ENCODE peak calls at places on chromosomes 12 and 14, in five cellular contexts. One of them, this sample, is unnamed.

GRCh38 chr12:41486718-41487117 is 298.6 kb downstream of the PDZRN4 start:
- DNase-seq in foreskin fibroblast: no peak
- DNase-seq in bronchial epithelial cell: no peak
- DNase-seq in PC-3: peak; percentile 39
- DNase-seq in A549: no peak
- DNase-seq in this sample: peak; percentile 15

GRCh38 chr12:27869567-27869966 is 89.5 kb upstream of the MANSC4 start:
- DNase-seq in PC-3: no peak
- DNase-seq in foreskin fibroblast: no peak
- DNase-seq in bronchial epithelial cell: no peak
- DNase-seq in A549: no peak
- DNase-seq in this sample: no peak

GRCh38 chr12:108214486-108214885 is 85.4 kb downstream of the WSCD2 start:
- DNase-seq in A549: no peak
- DNase-seq in PC-3: peak; percentile 37
- DNase-seq in foreskin fibroblast: peak; percentile 27
- DNase-seq in bronchial epithelial cell: peak; percentile 12
- DNase-seq in this sample: peak; percentile 25

GRCh38 chr12:89960011-89960507 is 251.4 kb upstream of the ATP2B1 start:
- DNase-seq in bronchial epithelial cell: peak; percentile 90
- DNase-seq in A549: no peak
- DNase-seq in foreskin fibroblast: no peak
- DNase-seq in PC-3: peak; percentile 77
- DNase-seq in this sample: peak; percentile 95

GRCh38 chr12:28899951-28900350 is 249.1 kb upstream of the FAR2 start:
- DNase-seq in foreskin fibroblast: peak; percentile 95
- DNase-seq in bronchial epithelial cell: peak; percentile 95
- DNase-seq in PC-3: peak; percentile 99
- DNase-seq in A549: no peak
- DNase-seq in this sample: peak; percentile 83

GRCh38 chr14:72755766-72756165 is 138.1 kb downstream of the DPF3 start:
- DNase-seq in foreskin fibroblast: peak; percentile 67
- DNase-seq in bronchial epithelial cell: no peak
- DNase-seq in A549: no peak
- DNase-seq in PC-3: no peak
- DNase-seq in this sample: no peak

GRCh38 chr14:95863295-95863694 is 13.3 kb upstream of the TUNAR start:
- DNase-seq in bronchial epithelial cell: no peak
- DNase-seq in PC-3: no peak
- DNase-seq in foreskin fibroblast: no peak
- DNase-seq in A549: no peak
- DNase-seq in this sample: no peak

GRCh38 chr12:104535383-104535782 is 78.6 kb downstream of the CHST11 start:
- DNase-seq in PC-3: no peak
- DNase-seq in foreskin fibroblast: peak; percentile 73
- DNase-seq in bronchial epithelial cell: no peak
- DNase-seq in A549: no peak
- DNase-seq in this sample: no peak

GRCh38 chr14:75837151-75837787 is 144.5 kb downstream of the TGFB3 start:
- DNase-seq in A549: no peak
- DNase-seq in PC-3: peak; percentile 22
- DNase-seq in foreskin fibroblast: peak; percentile 63
- DNase-seq in bronchial epithelial cell: no peak
- DNase-seq in this sample: no peak

GRCh38 chr14:71753126-71753830 is 179.0 kb upstream of the RGS6 start:
- DNase-seq in A549: peak; percentile 82
- DNase-seq in foreskin fibroblast: peak; percentile 94
- DNase-seq in bronchial epithelial cell: peak; percentile 63
- DNase-seq in PC-3: peak; percentile 94
- DNase-seq in this sample: peak; percentile 83

GRCh38 chr14:96478119-96478518 is 24.1 kb upstream of the PAPOLA start:
- DNase-seq in PC-3: no peak
- DNase-seq in foreskin fibroblast: no peak
- DNase-seq in A549: no peak
- DNase-seq in bronchial epithelial cell: no peak
- DNase-seq in this sample: no peak

GRCh38 chr12:4278582-4278939 is 5.0 kb downstream of the CCND2 start:
- DNase-seq in foreskin fibroblast: no peak
- DNase-seq in bronchial epithelial cell: no peak
- DNase-seq in PC-3: no peak
- DNase-seq in A549: no peak
- DNase-seq in this sample: no peak

GRCh38 chr12:63811755-63812154 is 32.0 kb downstream of the RXYLT1 start:
- DNase-seq in foreskin fibroblast: no peak
- DNase-seq in PC-3: no peak
- DNase-seq in A549: no peak
- DNase-seq in bronchial epithelial cell: no peak
- DNase-seq in this sample: no peak

GRCh38 chr12:107843351-107844311 is 69.1 kb downstream of the ASCL4 start:
- DNase-seq in bronchial epithelial cell: no peak
- DNase-seq in foreskin fibroblast: peak; percentile 25
- DNase-seq in PC-3: no peak
- DNase-seq in A549: no peak
- DNase-seq in this sample: peak; percentile 9

GRCh38 chr12:132354211-132354981 is 25.0 kb upstream of the GALNT9 start:
- DNase-seq in A549: no peak
- DNase-seq in foreskin fibroblast: no peak
- DNase-seq in bronchial epithelial cell: no peak
- DNase-seq in PC-3: no peak
- DNase-seq in this sample: no peak

GRCh38 chr12:84336231-84336630 is 576.4 kb downstream of the SLC6A15 start:
- DNase-seq in bronchial epithelial cell: peak; percentile 19
- DNase-seq in A549: no peak
- DNase-seq in PC-3: no peak
- DNase-seq in foreskin fibroblast: peak; percentile 36
- DNase-seq in this sample: no peak

GRCh38 chr14:77175843-77176242 is 5.8 kb upstream of the TMEM63C start:
- DNase-seq in PC-3: no peak
- DNase-seq in foreskin fibroblast: no peak
- DNase-seq in A549: no peak
- DNase-seq in bronchial epithelial cell: no peak
- DNase-seq in this sample: no peak

GRCh38 chr12:82124711-82125110 is 233.5 kb downstream of the CCDC59 start:
- DNase-seq in A549: no peak
- DNase-seq in foreskin fibroblast: peak; percentile 3
- DNase-seq in PC-3: peak; percentile 2
- DNase-seq in bronchial epithelial cell: peak; percentile 83
- DNase-seq in this sample: peak; percentile 84

GRCh38 chr12:109385339-109386078 is 37.8 kb downstream of the MYO1H start:
- DNase-seq in bronchial epithelial cell: peak; percentile 65
- DNase-seq in PC-3: peak; percentile 81
- DNase-seq in A549: peak; percentile 64
- DNase-seq in foreskin fibroblast: peak; percentile 78
- DNase-seq in this sample: peak; percentile 71

GRCh38 chr12:131559517-131560516 is 151.1 kb upstream of the SFSWAP start:
- DNase-seq in foreskin fibroblast: no peak
- DNase-seq in A549: peak; percentile 49
- DNase-seq in PC-3: no peak
- DNase-seq in bronchial epithelial cell: no peak
- DNase-seq in this sample: no peak

GRCh38 chr12:113961921-113962710 is 4.0 kb downstream of the RBM19 start:
- DNase-seq in bronchial epithelial cell: peak; percentile 80
- DNase-seq in A549: peak; percentile 18
- DNase-seq in foreskin fibroblast: peak; percentile 75
- DNase-seq in PC-3: peak; percentile 43
- DNase-seq in this sample: peak; percentile 80

GRCh38 chr14:30214014-30214413 is 286.4 kb upstream of the PRKD1 start:
- DNase-seq in bronchial epithelial cell: peak; percentile 68
- DNase-seq in foreskin fibroblast: peak; percentile 57
- DNase-seq in A549: no peak
- DNase-seq in PC-3: peak; percentile 12
- DNase-seq in this sample: peak; percentile 43

GRCh38 chr14:50541159-50541567 is 8.8 kb upstream of the MAP4K5 start:
- DNase-seq in bronchial epithelial cell: no peak
- DNase-seq in foreskin fibroblast: no peak
- DNase-seq in A549: no peak
- DNase-seq in PC-3: no peak
- DNase-seq in this sample: no peak

GRCh38 chr14:65239897-65240296 is 137.6 kb upstream of the MAX start:
- DNase-seq in bronchial epithelial cell: no peak
- DNase-seq in A549: no peak
- DNase-seq in foreskin fibroblast: no peak
- DNase-seq in PC-3: no peak
- DNase-seq in this sample: no peak

GRCh38 chr12:49340971-49341776 is 4.2 kb upstream of the C1QL4 start:
- DNase-seq in bronchial epithelial cell: no peak
- DNase-seq in A549: no peak
- DNase-seq in PC-3: no peak
- DNase-seq in foreskin fibroblast: no peak
- DNase-seq in this sample: no peak

GRCh38 chr12:77685906-77686305 is 144.8 kb upstream of the NAV3 start:
- DNase-seq in A549: no peak
- DNase-seq in foreskin fibroblast: peak; percentile 51
- DNase-seq in bronchial epithelial cell: no peak
- DNase-seq in PC-3: no peak
- DNase-seq in this sample: no peak
- H3K4me3 ChIP-seq in A549: no peak overlapping the region
- H3K4me3 ChIP-seq in foreskin fibroblast: no peak overlapping the region
- H3K4me3 ChIP-seq in bronchial epithelial cell: no peak overlapping the region
- H3K4me3 ChIP-seq in PC-3: no peak overlapping the region
- H3K4me3 ChIP-seq in this sample: no peak overlapping the region

GRCh38 chr14:59254911-59255545 is 66.6 kb downstream of the DAAM1 start:
- DNase-seq in A549: no peak
- DNase-seq in bronchial epithelial cell: no peak
- DNase-seq in PC-3: no peak
- DNase-seq in foreskin fibroblast: no peak
- DNase-seq in this sample: no peak

GRCh38 chr14:59251811-59252771 is 63.6 kb downstream of the DAAM1 start:
- DNase-seq in A549: no peak
- DNase-seq in foreskin fibroblast: no peak
- DNase-seq in bronchial epithelial cell: no peak
- DNase-seq in PC-3: no peak
- DNase-seq in this sample: no peak

GRCh38 chr14:59254146-59254910 is 65.9 kb downstream of the DAAM1 start:
- DNase-seq in foreskin fibroblast: peak; percentile 95
- DNase-seq in A549: peak; percentile 68
- DNase-seq in PC-3: peak; percentile 73
- DNase-seq in bronchial epithelial cell: peak; percentile 58
- DNase-seq in this sample: peak; percentile 65

GRCh38 chr14:59252772-59253500 is 64.5 kb downstream of the DAAM1 start:
- DNase-seq in bronchial epithelial cell: no peak
- DNase-seq in foreskin fibroblast: peak; percentile 58
- DNase-seq in A549: no peak
- DNase-seq in PC-3: no peak
- DNase-seq in this sample: no peak

GRCh38 chr14:59253527-59253926 is 65.1 kb downstream of the DAAM1 start:
- DNase-seq in PC-3: no peak
- DNase-seq in A549: no peak
- DNase-seq in bronchial epithelial cell: no peak
- DNase-seq in foreskin fibroblast: no peak
- DNase-seq in this sample: no peak
- TF ChIP-seq CTCF in PC-3: no peak
- TF ChIP-seq CTCF in A549: no peak
- TF ChIP-seq CTCF in bronchial epithelial cell: no peak
- TF ChIP-seq CTCF in foreskin fibroblast: no peak
- TF ChIP-seq CTCF in this sample: no peak

DNA sequence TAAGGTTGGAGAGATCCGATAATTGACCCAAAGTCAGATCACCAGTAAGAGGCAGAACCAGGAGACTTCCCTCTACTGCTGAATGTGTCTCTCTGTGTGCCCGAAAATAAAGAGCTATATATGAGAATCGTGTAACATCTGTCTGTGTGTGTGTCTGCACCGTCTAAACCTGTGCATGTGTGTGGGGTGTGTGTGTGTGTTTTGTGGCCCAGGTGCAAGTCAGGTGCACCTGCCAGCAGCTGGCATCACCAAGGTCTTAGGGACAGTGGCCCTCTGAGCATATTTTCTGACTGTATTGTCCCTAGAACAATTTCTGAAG is 24.7 kb upstream of the KRT78 start:
- DNase-seq in foreskin fibroblast: no peak
- DNase-seq in PC-3: no peak
- DNase-seq in A549: no peak
- DNase-seq in bronchial epithelial cell: no peak
- DNase-seq in this sample: no peak
- H3K4me3 ChIP-seq in foreskin fibroblast: peak overlapping the region; percentile 48
- H3K4me3 ChIP-seq in PC-3: peak overlapping the region; percentile 45
- H3K4me3 ChIP-seq in A549: peak overlapping the region; percentile 36
- H3K4me3 ChIP-seq in bronchial epithelial cell: peak overlapping the region; percentile 27
- H3K4me3 ChIP-seq in this sample: peak overlapping the region; percentile 32

GRCh38 chr12:116463366-116463765 is 95.8 kb upstream of the MAP1LC3B2 start:
- DNase-seq in A549: no peak
- DNase-seq in foreskin fibroblast: no peak
- DNase-seq in PC-3: no peak
- DNase-seq in bronchial epithelial cell: no peak
- DNase-seq in this sample: no peak
- TF ChIP-seq CTCF in A549: no peak
- TF ChIP-seq CTCF in foreskin fibroblast: no peak
- TF ChIP-seq CTCF in PC-3: no peak
- TF ChIP-seq CTCF in bronchial epithelial cell: no peak
- TF ChIP-seq CTCF in this sample: no peak

DNA sequence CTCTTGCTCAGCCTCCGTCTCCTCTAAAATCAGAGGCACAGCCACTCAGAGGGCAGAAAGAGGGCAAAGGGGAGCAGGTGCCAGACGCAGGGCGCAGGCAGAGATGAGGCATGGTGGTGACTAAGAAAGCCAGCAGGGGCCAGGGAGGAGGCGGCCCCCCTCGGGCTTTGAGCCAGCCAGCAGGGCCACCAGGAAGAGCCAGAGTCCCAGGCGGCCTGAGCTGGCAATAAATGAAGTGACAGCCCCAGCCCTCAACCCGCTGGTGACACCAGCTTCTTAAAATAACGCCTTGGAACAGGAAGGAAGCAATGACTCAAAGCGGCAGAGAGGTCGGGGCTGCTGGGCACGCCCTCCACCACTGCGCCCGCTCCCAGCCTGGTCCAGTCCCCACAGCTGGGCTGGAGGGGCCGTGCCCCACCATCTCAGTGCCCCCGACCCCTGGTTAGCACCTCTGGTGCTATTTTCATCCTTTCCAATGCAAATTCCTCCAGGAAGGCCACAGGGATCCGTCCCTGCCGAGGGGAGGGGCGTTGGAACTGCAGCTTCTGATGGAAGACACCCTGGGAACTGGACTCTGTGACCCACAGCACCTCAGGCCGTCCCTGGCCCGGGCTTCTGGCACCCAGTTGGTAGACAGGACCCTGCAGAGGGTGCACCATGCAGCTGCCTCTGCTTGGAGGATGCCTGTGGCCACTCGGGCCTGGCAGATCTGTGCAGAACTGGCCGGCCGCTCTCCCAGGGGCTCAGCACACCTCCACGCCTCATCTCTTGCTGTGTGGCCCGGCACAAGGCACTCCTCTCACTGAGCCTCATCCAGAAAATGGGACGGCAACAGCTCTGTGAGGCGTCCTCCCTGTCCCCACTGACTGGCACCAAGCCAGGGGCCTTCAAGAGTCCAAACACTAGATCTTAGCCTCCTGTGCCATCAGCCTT is 113.7 kb downstream of the NCOR2 start:
- DNase-seq in foreskin fibroblast: peak; percentile 90
- DNase-seq in PC-3: peak; percentile 91
- DNase-seq in A549: peak; percentile 69
- DNase-seq in bronchial epithelial cell: peak; percentile 21
- DNase-seq in this sample: peak; percentile 45
- H3K4me3 ChIP-seq in foreskin fibroblast: no peak overlapping the region
- H3K4me3 ChIP-seq in PC-3: peak overlapping the region; percentile 13
- H3K4me3 ChIP-seq in A549: peak overlapping the region; percentile 3
- H3K4me3 ChIP-seq in bronchial epithelial cell: no peak overlapping the region
- H3K4me3 ChIP-seq in this sample: no peak overlapping the region